ENCODE peak calls at places on chromosomes 2 and 18, in nine cellular contexts. P is CD8-positive, alpha-beta T cell; Z is PC-3; G is tibial artery; L is GM06990; M is pancreas; T is uterus; Q is tibial nerve; V is transverse colon. D is an unnamed sample. For H3K36me3, the result is how much of the 10 kb centered on the place peaks cover.

GRCh38 chr2:168355110-168355509 is 101.0 kb upstream of the CERS6 start:
- DNase-seq in P (no peak), Z (no peak), G (no peak), L (no peak), M (no peak), T (no peak), Q (no peak), V (no peak), D (no peak)

GRCh38 chr18:61681065-61681464 is 211.7 kb downstream of the RNF152 start:
- DNase-seq in P (no peak), Z (no peak), G (no peak), L (no peak), M (no peak), T (no peak), Q (no peak), V (no peak), D (no peak)

GRCh38 chr18:46477425-46478011 is 179.5 kb downstream of the LOXHD1 start:
- DNase-seq in P (no peak), Z (no peak), G (no peak), L (no peak), M (no peak), T (no peak), Q (no peak), V (no peak), D (no peak)

GRCh38 chr2:66435549-66435875 is 587 bp downstream of the MEIS1 start:
- DNase-seq in P (no peak), Z (no peak), G (no peak), L (no peak), M (no peak), T (no peak), Q (no peak), V (no peak), D (no peak)

GRCh38 chr2:172472441-172473051 is 45.2 kb downstream of the ITGA6 start:
- DNase-seq in P (no peak), Z (no peak), G (no peak), L (no peak), M (no peak), T (no peak), Q (no peak), V (no peak), D (no peak)

GRCh38 chr2:213723051-213723560 is 438.8 kb downstream of the SPAG16 start:
- DNase-seq in P (no peak), Z (no peak), G (no peak), L (no peak), M (no peak), T (no peak), Q (no peak), V (no peak), D (no peak)

GRCh38 chr2:173199303-173199702 is 123.7 kb downstream of the MAP3K20 start:
- DNase-seq in P (no peak), Z (no peak), G (no peak), L (no peak), M (no peak), T (no peak), Q (no peak), V (no peak), D (no peak)

GRCh38 chr2:105556366-105556765 is 157.5 kb upstream of the FHL2 start:
- DNase-seq in P (no peak), Z (no peak), G (no peak), L (no peak), M (no peak), T (no peak), Q (no peak), V (no peak), D (no peak)

GRCh38 chr2:137966043-137966442 is 1.8 kb downstream of the HNMT start:
- DNase-seq in P (no peak), Z (no peak), G (no peak), L (no peak), M (no peak), T (no peak), Q (no peak), V (no peak), D (no peak)

GRCh38 chr2:228841877-228842276 is 429.2 kb downstream of the PID1 start:
- DNase-seq in P (no peak), Z (peak), G (no peak), L (no peak), M (no peak), T (no peak), Q (no peak), V (no peak), D (no peak)

GRCh38 chr2:110219496-110220192 is 7.3 kb upstream of the MTLN start:
- DNase-seq in P (no peak), Z (peak), G (no peak), L (no peak), M (no peak), T (no peak), Q (no peak), V (no peak), D (no peak)

GRCh38 chr2:177817300-177817699 is 255.3 kb downstream of the PDE11A start:
- DNase-seq in P (no peak), Z (no peak), G (no peak), L (no peak), M (no peak), T (no peak), Q (no peak), V (no peak), D (no peak)

GRCh38 chr18:42545825-42546224 is 569.7 kb downstream of the RIT2 start:
- DNase-seq in P (no peak), Z (peak), G (no peak), L (no peak), M (no peak), T (no peak), Q (no peak), V (no peak), D (no peak)

GRCh38 chr2:25378731-25379490 is 37.2 kb upstream of the DNMT3A start:
- DNase-seq in P (no peak), Z (peak), G (peak), L (no peak), M (no peak), T (no peak), Q (no peak), V (no peak), D (peak)

GRCh38 chr2:241811209-241811951 is 2.4 kb downstream of the NEU4 start:
- DNase-seq in P (no peak), Z (no peak), G (peak), L (no peak), M (peak), T (no peak), Q (no peak), V (no peak), D (peak)

GRCh38 chr2:145800201-145801091 is 1280.5 kb upstream of the ZEB2 start:
- DNase-seq in P (no peak), Z (peak), G (no peak), L (no peak), M (peak), T (no peak), Q (no peak), V (no peak), D (no peak)

GRCh38 chr2:218032336-218033171 is 29.8 kb upstream of the TNS1 start:
- DNase-seq in P (no peak), Z (no peak), G (peak), L (no peak), M (peak), T (peak), Q (no peak), V (no peak), D (no peak)

GRCh38 chr18:48027401-48027931 is 97.0 kb upstream of the SMAD2 start:
- DNase-seq in P (no peak), Z (no peak), G (peak), L (no peak), M (no peak), T (no peak), Q (peak), V (no peak), D (peak)

GRCh38 chr2:38239452-38239851 is 137.6 kb downstream of the ATL2 start:
- DNase-seq in P (no peak), Z (no peak), G (no peak), L (no peak), M (no peak), T (no peak), Q (peak), V (no peak), D (no peak)

GRCh38 chr18:61274561-61274960 is 58.7 kb upstream of the CDH20 start:
- DNase-seq in P (no peak), Z (no peak), G (no peak), L (no peak), M (no peak), T (no peak), Q (no peak), V (no peak), D (no peak)

GRCh38 chr2:69436594-69436936 is 670 bp downstream of the NFU1 start:
- DNase-seq in P (no peak), Z (peak), G (no peak), L (no peak), M (no peak), T (no peak), Q (no peak), V (no peak), D (no peak)

DNA sequence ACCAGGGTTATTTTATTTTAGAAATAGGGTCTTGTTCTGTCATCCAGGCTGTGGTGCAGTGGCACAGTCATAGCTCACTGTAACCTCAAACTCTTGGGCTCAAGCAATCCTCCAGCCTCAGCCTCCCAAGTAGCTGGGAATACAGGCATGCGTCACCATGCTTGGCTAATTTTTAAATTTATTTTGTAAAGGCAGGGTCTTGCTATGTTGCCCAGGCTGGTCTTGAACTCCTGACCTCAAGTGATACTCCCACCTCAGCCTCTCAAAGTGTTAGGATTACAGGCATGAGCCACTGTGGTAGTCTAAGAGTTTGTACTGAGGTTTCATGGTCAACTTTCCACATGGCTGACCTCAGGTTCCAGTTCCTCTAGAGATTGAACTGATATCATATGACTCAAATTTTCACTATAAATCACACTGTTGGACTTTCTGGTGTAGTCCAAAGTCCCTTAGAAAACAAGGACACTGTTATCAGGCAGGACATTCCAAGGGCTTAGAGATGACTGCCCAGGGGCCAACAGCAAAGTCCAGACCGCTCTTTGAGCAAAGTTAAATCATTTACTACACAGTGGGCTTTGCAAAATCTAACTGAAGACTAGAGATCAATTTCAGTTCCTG is 82.0 kb upstream of the MEX3C start:
- DNase-seq in P (no peak), Z (no peak), G (no peak), L (peak), M (no peak), T (no peak), Q (no peak), V (no peak), D (no peak)
- H3K4me3 ChIP-seq in P (no peak), Z (no peak), G (no peak), L (no peak), M (no peak), T (no peak), Q (no peak), V (no peak), D (no peak)

GRCh38 chr2:207387172-207387571 is 142.6 kb upstream of the CREB1 start:
- DNase-seq in P (no peak), Z (no peak), G (no peak), L (no peak), M (no peak), T (no peak), Q (no peak), V (no peak), D (no peak)
- TF ChIP-seq CTCF in P (no peak), Z (no peak), G (no peak), L (no peak), M (no peak), T (no peak), Q (no peak), V (no peak), D (no peak)

DNA sequence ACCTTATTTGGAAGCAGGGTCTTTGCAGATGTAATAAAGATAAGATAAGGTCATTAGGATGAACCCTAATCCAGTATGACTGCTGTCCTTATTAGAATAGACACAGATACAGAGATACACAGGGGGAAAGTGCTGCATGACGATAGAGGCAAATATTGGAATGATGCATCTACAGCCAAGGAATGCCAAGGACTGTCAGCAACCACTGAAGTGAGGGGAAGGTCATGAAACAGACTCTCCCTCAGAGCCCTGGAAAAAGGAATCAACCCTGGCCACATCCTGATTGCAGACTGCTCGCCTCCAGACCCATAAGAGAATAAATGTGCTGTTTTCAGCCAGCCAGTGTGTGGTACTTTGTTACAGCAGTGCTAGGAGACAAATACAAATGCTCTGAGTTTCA is 14.8 kb downstream of the TMEM237 start:
- DNase-seq in P (no peak), Z (no peak), G (no peak), L (no peak), M (no peak), T (no peak), Q (no peak), V (no peak), D (no peak)
- H3K36me3 ChIP-seq in P (under half), Z (under half), G (half or more), L (under half), M (under half), T (under half), Q (under half), V (under half), D (half or more)

DNA sequence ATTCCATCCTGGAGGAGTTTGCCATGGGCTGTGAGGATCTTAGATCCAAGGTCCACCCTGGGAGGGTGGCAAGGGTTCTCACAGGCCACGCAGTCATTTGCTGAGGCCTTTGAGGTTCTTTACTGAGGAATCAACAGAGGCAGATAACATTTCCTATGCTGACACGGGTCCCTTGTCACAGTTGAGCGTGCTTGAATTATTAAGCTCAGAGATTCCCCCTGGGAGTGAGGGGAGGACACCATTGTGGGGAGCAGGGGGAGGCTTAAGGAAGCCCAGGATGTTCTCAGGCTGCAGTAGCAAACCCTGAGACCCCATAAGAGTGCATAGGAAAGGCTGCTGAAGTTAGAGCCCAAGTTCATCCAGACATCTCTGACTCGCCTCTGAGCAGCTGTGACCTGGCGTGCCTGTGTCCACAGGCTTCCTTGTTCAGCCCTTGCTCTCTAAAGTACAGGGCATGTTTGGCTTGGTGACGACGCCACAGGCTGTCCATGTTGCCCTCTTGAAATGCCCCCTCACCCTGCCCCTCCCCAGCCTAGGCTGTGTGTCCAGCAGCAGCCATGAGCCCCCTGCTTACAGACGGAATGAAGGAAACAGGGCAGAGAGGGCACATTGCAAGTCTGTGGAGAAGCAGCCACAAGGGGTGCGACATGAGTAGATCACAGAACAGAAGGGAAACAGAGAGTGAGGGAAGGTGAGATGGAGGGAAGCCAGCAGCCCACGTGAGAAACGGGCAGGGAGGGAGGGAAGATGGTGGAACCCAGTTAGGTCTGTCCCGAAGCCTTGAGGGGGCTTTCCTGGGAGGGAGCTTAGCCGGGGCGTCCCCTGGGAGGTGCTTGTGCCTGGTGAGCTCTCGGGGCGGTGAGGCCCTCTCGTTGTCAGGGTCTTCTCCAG is 34.0 kb downstream of the NAPG start:
- DNase-seq in P (no peak), Z (no peak), G (no peak), L (peak), M (peak), T (no peak), Q (no peak), V (no peak), D (no peak)
- H3K4me3 ChIP-seq in P (no peak), Z (no peak), G (peak), L (peak), M (no peak), T (peak), Q (no peak), V (no peak), D (peak)

DNA sequence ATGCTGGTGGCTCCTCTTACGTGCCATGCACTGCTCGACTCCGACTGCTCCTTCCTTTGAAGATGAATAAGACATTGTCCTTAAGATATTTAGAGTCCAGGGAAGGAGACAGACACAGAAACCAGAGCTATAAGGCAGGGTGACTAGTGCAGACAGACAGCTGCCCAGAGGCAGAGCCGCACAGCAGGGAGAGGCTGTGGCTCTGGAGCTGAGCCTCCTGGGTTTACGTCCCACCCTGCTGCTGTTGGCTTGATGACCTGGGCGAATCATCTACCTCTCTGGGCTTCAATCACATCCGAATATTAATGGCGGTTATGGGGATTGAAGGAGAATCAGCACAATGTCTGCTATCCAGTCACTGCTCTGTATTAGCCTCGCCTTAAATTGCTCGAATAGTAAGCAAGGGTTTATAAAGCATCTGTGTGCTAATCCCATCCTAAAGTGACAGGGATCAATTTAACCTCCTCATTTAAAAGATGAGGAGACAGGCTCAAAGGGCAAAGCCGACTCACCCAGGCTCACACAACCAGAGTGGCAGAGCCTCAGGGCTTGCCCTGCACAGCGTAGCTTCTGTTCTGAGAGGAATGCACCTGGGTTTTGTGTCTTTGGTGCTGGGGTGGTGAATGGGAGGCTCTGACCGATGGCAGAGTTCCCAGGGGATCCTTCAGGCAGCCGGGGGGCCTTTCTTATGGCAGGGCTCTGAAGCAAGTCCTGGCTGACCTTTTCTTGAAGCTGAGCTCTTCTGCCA is 284.1 kb downstream of the MYCN start:
- DNase-seq in P (no peak), Z (no peak), G (peak), L (no peak), M (no peak), T (no peak), Q (no peak), V (no peak), D (no peak)
- TF ChIP-seq CTCF in P (no peak), Z (no peak), G (no peak), L (no peak), M (no peak), T (no peak), Q (no peak), V (no peak), D (no peak)

DNA sequence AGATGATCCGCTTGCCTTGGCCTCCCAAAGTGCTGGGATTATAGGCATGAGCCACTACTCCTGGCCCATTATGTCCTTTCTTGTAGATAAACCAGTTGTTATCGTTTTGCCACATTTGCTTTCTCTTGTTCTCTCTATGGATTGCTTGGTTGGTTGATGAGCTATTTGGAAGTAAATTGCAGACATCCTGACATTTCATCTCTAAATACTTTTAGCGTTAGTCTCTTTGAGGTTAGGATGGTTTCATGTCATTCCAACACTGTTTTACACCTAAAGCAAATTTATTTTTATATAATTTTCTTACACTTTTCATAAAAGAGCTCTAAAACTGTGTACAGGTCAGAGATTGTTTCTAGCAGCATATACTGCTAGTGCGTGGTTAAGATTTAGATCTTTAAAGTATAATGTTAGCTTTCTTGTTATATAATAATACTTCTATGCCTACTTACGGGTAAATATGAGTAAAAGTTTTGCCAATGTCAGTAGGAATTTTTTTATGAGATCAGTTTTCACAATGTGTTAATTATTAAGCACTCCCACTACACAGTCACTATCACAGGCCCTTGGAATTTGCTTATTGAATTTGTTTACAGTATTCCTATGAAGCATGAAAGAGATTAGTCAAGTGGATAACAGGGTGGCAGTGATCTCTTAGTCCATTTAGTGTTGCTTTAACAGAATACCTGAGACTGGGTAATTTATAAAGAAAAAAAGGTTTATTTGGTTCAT is 10.3 kb downstream of the POLI start:
- DNase-seq in P (no peak), Z (no peak), G (no peak), L (no peak), M (no peak), T (no peak), Q (no peak), V (no peak), D (no peak)
- H3K36me3 ChIP-seq in P (under half), Z (under half), G (half or more), L (under half), M (under half), T (under half), Q (under half), V (under half), D (half or more)

GRCh38 chr2:45994060-45994459 is 303.1 kb upstream of the EPAS1 start:
- DNase-seq in P (no peak), Z (no peak), G (no peak), L (no peak), M (no peak), T (no peak), Q (no peak), V (no peak), D (no peak)

GRCh38 chr2:45992021-45992745 is 305.0 kb upstream of the EPAS1 start:
- DNase-seq in P (no peak), Z (peak), G (peak), L (no peak), M (peak), T (no peak), Q (peak), V (peak), D (peak)

GRCh38 chr2:45990131-45990530 is 307.1 kb upstream of the EPAS1 start:
- DNase-seq in P (no peak), Z (no peak), G (no peak), L (no peak), M (no peak), T (no peak), Q (no peak), V (no peak), D (no peak)

GRCh38 chr2:45992746-45993475 is 304.3 kb upstream of the EPAS1 start:
- DNase-seq in P (no peak), Z (no peak), G (no peak), L (no peak), M (no peak), T (no peak), Q (no peak), V (no peak), D (no peak)

GRCh38 chr2:45993476-45993991 is 303.7 kb upstream of the EPAS1 start:
- DNase-seq in P (peak), Z (peak), G (peak), L (no peak), M (peak), T (peak), Q (peak), V (peak), D (no peak)
- H3K4me3 ChIP-seq in P (no peak), Z (no peak), G (no peak), L (no peak), M (no peak), T (no peak), Q (no peak), V (no peak), D (no peak)

GRCh38 chr2:128979182-128979581 is 660.5 kb upstream of the HS6ST1 start:
- DNase-seq in P (no peak), Z (no peak), G (no peak), L (no peak), M (no peak), T (no peak), Q (no peak), V (no peak), D (no peak)
- TF ChIP-seq CTCF in P (no peak), Z (no peak), G (no peak), L (no peak), M (no peak), T (no peak), Q (no peak), V (no peak), D (no peak)

D was measured in lower lobe of right lung.